ENCODE peak calls at places on chromosome 7, in five cellular contexts. E, M, O, S and V are unnamed samples.

GRCh38 chr7:13751771-13752170 is 237.7 kb downstream of the ETV1 start:
- DNase-seq in E (no peak), M (no peak), O (no peak), S (no peak), V (no peak)

GRCh38 chr7:132904209-132904608 is 177.7 kb downstream of the CHCHD3 start:
- DNase-seq in E (no peak), M (peak; percentile 18), O (no peak), S (peak; percentile 26), V (no peak)

GRCh38 chr7:139245401-139245800 is 14.4 kb downstream of the UBN2 start:
- DNase-seq in E (no peak), M (no peak), O (no peak), S (no peak), V (no peak)

GRCh38 chr7:70700935-70701425 is 431.0 kb upstream of the GALNT17 start:
- DNase-seq in E (peak; percentile 81), M (no peak), O (no peak), S (no peak), V (no peak)

GRCh38 chr7:113087278-113087998 is 811 bp upstream of the GPR85 start:
- DNase-seq in E (peak; percentile 30), M (no peak), O (no peak), S (peak; percentile 16), V (no peak)

GRCh38 chr7:47195641-47196040 is 386.3 kb downstream of the TNS3 start:
- DNase-seq in E (peak; percentile 17), M (no peak), O (no peak), S (peak; percentile 24), V (no peak)

GRCh38 chr7:12646139-12646538 is 41.3 kb upstream of the ARL4A start:
- DNase-seq in E (peak; percentile 16), M (no peak), O (no peak), S (no peak), V (no peak)

GRCh38 chr7:121954803-121955202 is 81.8 kb downstream of the PTPRZ1 start:
- DNase-seq in E (no peak), M (peak; percentile 77), O (no peak), S (peak; percentile 11), V (no peak)

GRCh38 chr7:138935438-138936079 is 45.6 kb downstream of the KIAA1549 start:
- DNase-seq in E (peak; percentile 42), M (peak; percentile 79), O (no peak), S (peak; percentile 92), V (no peak)

GRCh38 chr7:158050441-158051371 is 536.9 kb downstream of the PTPRN2 start:
- DNase-seq in E (no peak), M (no peak), O (no peak), S (no peak), V (no peak)

GRCh38 chr7:121388950-121389349 is 7.2 kb downstream of the FAM3C start:
- DNase-seq in E (no peak), M (no peak), O (no peak), S (no peak), V (no peak)

GRCh38 chr7:33669251-33669670 is 236.1 kb upstream of the BMPER start:
- DNase-seq in E (no peak), M (no peak), O (no peak), S (peak; percentile 77), V (no peak)

GRCh38 chr7:8442814-8443304 is 9.4 kb downstream of the NXPH1 start:
- DNase-seq in E (peak; percentile 95), M (peak; percentile 29), O (peak; percentile 87), S (no peak), V (peak; percentile 47)

GRCh38 chr7:117004899-117005298 is 51.6 kb downstream of the ST7 start:
- DNase-seq in E (no peak), M (no peak), O (no peak), S (no peak), V (no peak)

GRCh38 chr7:3446786-3447185 is 145.7 kb downstream of the SDK1 start:
- DNase-seq in E (no peak), M (no peak), O (no peak), S (no peak), V (no peak)

GRCh38 chr7:157437519-157438061 is 100.8 kb downstream of the DNAJB6 start:
- DNase-seq in E (no peak), M (no peak), O (no peak), S (no peak), V (no peak)

GRCh38 chr7:99976626-99977025 is 795 bp upstream of the AZGP1 start:
- DNase-seq in E (no peak), M (no peak), O (no peak), S (no peak), V (no peak)

GRCh38 chr7:76185187-76185915 is 16.3 kb upstream of the SRRM3 start:
- DNase-seq in E (peak; percentile 72), M (no peak), O (no peak), S (no peak), V (no peak)

GRCh38 chr7:84176716-84177115 is 17.9 kb downstream of the SEMA3A start:
- DNase-seq in E (no peak), M (peak; percentile 15), O (no peak), S (no peak), V (no peak)

GRCh38 chr7:149783386-149784250 is 10.2 kb upstream of the ZNF467 start:
- DNase-seq in E (peak; percentile 31), M (no peak), O (no peak), S (no peak), V (no peak)

GRCh38 chr7:157870644-157871290 is 534.0 kb downstream of the DNAJB6 start:
- DNase-seq in E (no peak), M (no peak), O (no peak), S (no peak), V (no peak)

GRCh38 chr7:17131983-17132655 is 166.3 kb upstream of the AHR start:
- DNase-seq in E (no peak), M (no peak), O (no peak), S (no peak), V (no peak)

GRCh38 chr7:121428857-121429489 is 32.9 kb upstream of the FAM3C start:
- DNase-seq in E (no peak), M (peak; percentile 5), O (no peak), S (no peak), V (no peak)

GRCh38 chr7:158814637-158815036 is 14.7 kb downstream of the ESYT2 start:
- DNase-seq in E (no peak), M (no peak), O (no peak), S (no peak), V (no peak)

GRCh38 chr7:15167912-15168311 is 265.4 kb upstream of the DGKB start:
- DNase-seq in E (no peak), M (no peak), O (no peak), S (peak; percentile 6), V (no peak)

GRCh38 chr7:134916428-134916883 is 69.9 kb upstream of the AGBL3 start:
- DNase-seq in E (no peak), M (no peak), O (no peak), S (no peak), V (no peak)

GRCh38 chr7:100171087-100171681 is 2.8 kb upstream of the GAL3ST4 start:
- DNase-seq in E (peak; percentile 84), M (no peak), O (peak; percentile 38), S (no peak), V (no peak)

GRCh38 chr7:135536160-135536559 is 21.6 kb upstream of the NUP205 start:
- DNase-seq in E (no peak), M (peak; percentile 77), O (no peak), S (no peak), V (no peak)

GRCh38 chr7:143223784-143224183 is 1.9 kb downstream of the TAS2R40 start:
- DNase-seq in E (no peak), M (no peak), O (no peak), S (peak; percentile 41), V (no peak)

GRCh38 chr7:21767300-21767900 is 178.3 kb downstream of the CDCA7L start:
- DNase-seq in E (peak; percentile 88), M (peak; percentile 71), O (peak; percentile 68), S (peak; percentile 83), V (peak; percentile 19)

GRCh38 chr7:37832194-37832593 is 16.2 kb upstream of the NME8 start:
- DNase-seq in E (no peak), M (no peak), O (no peak), S (peak; percentile 22), V (peak; percentile 64)

GRCh38 chr7:98251251-98251843 is 685 bp downstream of the TECPR1 start:
- DNase-seq in E (no peak), M (no peak), O (no peak), S (no peak), V (peak; percentile 84)

GRCh38 chr7:102417105-102417504 is 16.3 kb upstream of the ORAI2 start:
- DNase-seq in E (no peak), M (no peak), O (no peak), S (no peak), V (no peak)

GRCh38 chr7:18352339-18353255 is 143.0 kb upstream of the HDAC9 start:
- DNase-seq in E (peak; percentile 65), M (peak; percentile 67), O (peak; percentile 24), S (peak; percentile 83), V (peak; percentile 32)

GRCh38 chr7:135355377-135356048 is 121.9 kb downstream of the STRA8 start:
- DNase-seq in E (no peak), M (peak; percentile 66), O (no peak), S (no peak), V (no peak)

GRCh38 chr7:103781409-103781808 is 208.0 kb downstream of the RELN start:
- DNase-seq in E (no peak), M (no peak), O (no peak), S (no peak), V (no peak)

GRCh38 chr7:116173051-116174028 is 37.0 kb upstream of the TES start:
- DNase-seq in E (peak; percentile 49), M (peak; percentile 54), O (peak; percentile 18), S (peak; percentile 83), V (no peak)

GRCh38 chr7:1466524-1467271 is 7.4 kb upstream of the MICALL2 start:
- DNase-seq in E (peak; percentile 67), M (no peak), O (no peak), S (peak; percentile 29), V (peak; percentile 89)
- H3K9ac ChIP-seq in E (no peak overlapping the region), M (no peak overlapping the region), O (peak overlapping the region; percentile 30), S (no peak overlapping the region), V (peak overlapping the region; percentile 58)

GRCh38 chr7:1523838-1524237 is 6.7 kb upstream of the MAFK start:
- DNase-seq in E (no peak), M (no peak), O (no peak), S (no peak), V (peak; percentile 77)
- H3K9ac ChIP-seq in E (no peak overlapping the region), M (no peak overlapping the region), O (no peak overlapping the region), S (no peak overlapping the region), V (peak overlapping the region; percentile 38)

GRCh38 chr7:114925443-114925842 is 3.5 kb downstream of the MDFIC start:
- DNase-seq in E (no peak), M (no peak), O (no peak), S (no peak), V (no peak)
- H3K9ac ChIP-seq in E (no peak overlapping the region), M (no peak overlapping the region), O (no peak overlapping the region), S (no peak overlapping the region), V (no peak overlapping the region)

DNA sequence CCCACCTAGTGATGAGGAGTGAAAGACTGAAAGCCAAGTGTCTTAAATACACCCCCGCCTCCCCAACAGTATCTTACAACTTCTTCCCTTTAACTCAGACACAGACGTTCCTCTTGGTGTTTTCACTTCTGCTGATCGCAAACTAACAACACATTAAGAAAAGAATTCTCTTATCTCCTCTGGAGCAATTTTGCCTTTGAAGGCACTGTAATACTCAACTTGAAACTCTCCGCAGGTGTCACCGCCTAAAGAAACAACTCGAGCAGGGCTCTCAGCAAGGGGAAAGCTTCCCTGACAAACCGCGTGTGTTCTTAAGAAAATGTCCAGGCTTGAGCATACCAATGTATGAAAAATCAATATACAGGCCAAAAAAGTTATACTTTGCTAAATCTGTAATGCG is 445 bp downstream of the SEMA3C start:
- DNase-seq in E (peak; percentile 27), M (no peak), O (peak; percentile 20), S (peak; percentile 32), V (no peak)
- H3K9ac ChIP-seq in E (no peak overlapping the region), M (peak overlapping the region; percentile 98), O (no peak overlapping the region), S (peak overlapping the region; percentile 85), V (peak overlapping the region; percentile 52)

GRCh38 chr7:155206286-155207020 is 91.2 kb upstream of the INSIG1 start:
- DNase-seq in E (no peak), M (no peak), O (no peak), S (peak; percentile 69), V (peak; percentile 39)
- H3K9ac ChIP-seq in E (no peak overlapping the region), M (no peak overlapping the region), O (peak overlapping the region; percentile 46), S (peak overlapping the region; percentile 90), V (peak overlapping the region; percentile 44)